ENCODE peak calls at places on chromosomes 6 and 20, in six cellular contexts. W is upper lobe of left lung, D is HepG2, O is K562, E is A549, R is GM12878. B is an unnamed sample.

GRCh38 chr6:41637179-41638001 is 878 bp upstream of the MDFI start:
- ATAC-seq in W (no peak), D (no peak), O (no peak), E (peak), R (no peak), B (no peak)

GRCh38 chr6:277746-278145 is 14.5 kb upstream of the DUSP22 start:
- ATAC-seq in W (no peak), D (no peak), O (no peak), E (no peak), R (no peak), B (no peak)

GRCh38 chr6:28537509-28538140 is 11.9 kb downstream of the GPX5 start:
- ATAC-seq in W (no peak), D (no peak), O (no peak), E (peak), R (peak), B (no peak)

GRCh38 chr6:50816115-50816675 is 2.5 kb upstream of the TFAP2B start:
- ATAC-seq in W (peak), D (peak), O (peak), E (peak), R (peak), B (no peak)

GRCh38 chr20:20002101-20002998 is 14.8 kb upstream of the NAA20 start:
- ATAC-seq in W (peak), D (peak), O (peak), E (no peak), R (no peak), B (no peak)

GRCh38 chr6:168101201-168102092 is 22.4 kb upstream of the FRMD1 start:
- ATAC-seq in W (peak), D (no peak), O (no peak), E (no peak), R (no peak), B (no peak)

GRCh38 chr6:20542927-20543602 is 8.8 kb downstream of the CDKAL1 start:
- ATAC-seq in W (no peak), D (no peak), O (no peak), E (peak), R (peak), B (no peak)

GRCh38 chr6:114084327-114084890 is 113.5 kb upstream of the HDAC2 start:
- ATAC-seq in W (no peak), D (no peak), O (no peak), E (no peak), R (no peak), B (no peak)

DNA sequence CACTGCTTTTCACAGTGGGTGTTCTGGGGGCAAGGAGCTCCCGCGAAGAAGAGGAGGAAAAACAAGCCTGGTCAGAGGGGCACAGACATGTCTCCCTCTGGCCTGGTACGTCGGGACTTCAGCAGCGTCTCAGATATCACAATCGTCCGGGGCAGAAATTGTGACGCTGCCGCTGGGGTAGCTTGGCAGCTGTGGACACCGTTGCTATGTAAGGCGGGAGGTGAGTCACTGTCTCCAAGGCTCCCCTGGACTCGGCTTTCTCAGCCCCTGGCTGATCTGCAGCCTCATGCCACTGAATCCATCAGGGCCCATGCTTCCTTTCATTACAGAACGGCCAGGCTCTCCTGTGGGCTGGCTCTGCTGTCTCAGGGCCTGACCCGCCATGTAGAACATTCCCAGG is 98.7 kb downstream of the SULF2 start:
- ATAC-seq in W (peak), D (no peak), O (peak), E (peak), R (no peak), B (peak)
- TF ChIP-seq EP300 in W (no peak), D (no peak), O (no peak), E (no peak), R (no peak), B (no peak)

GRCh38 chr6:148446681-148447080 is 104.0 kb downstream of the SASH1 start:
- ATAC-seq in W (no peak), D (no peak), O (no peak), E (no peak), R (no peak), B (no peak)
- TF ChIP-seq EP300 in W (no peak), D (no peak), O (no peak), E (no peak), R (no peak), B (no peak)

GRCh38 chr20:47316776-47317126 is 39.7 kb downstream of the ZMYND8 start:
- ATAC-seq in W (no peak), D (no peak), O (peak), E (no peak), R (no peak), B (no peak)

GRCh38 chr20:47317127-47317895 is 39.2 kb downstream of the ZMYND8 start:
- ATAC-seq in W (peak), D (no peak), O (peak), E (no peak), R (peak), B (peak)

GRCh38 chr20:47318027-47318595 is 38.4 kb downstream of the ZMYND8 start:
- ATAC-seq in W (peak), D (peak), O (peak), E (peak), R (no peak), B (peak)

GRCh38 chr20:47319517-47320252 is 36.8 kb downstream of the ZMYND8 start:
- ATAC-seq in W (peak), D (peak), O (peak), E (no peak), R (no peak), B (no peak)

DNA sequence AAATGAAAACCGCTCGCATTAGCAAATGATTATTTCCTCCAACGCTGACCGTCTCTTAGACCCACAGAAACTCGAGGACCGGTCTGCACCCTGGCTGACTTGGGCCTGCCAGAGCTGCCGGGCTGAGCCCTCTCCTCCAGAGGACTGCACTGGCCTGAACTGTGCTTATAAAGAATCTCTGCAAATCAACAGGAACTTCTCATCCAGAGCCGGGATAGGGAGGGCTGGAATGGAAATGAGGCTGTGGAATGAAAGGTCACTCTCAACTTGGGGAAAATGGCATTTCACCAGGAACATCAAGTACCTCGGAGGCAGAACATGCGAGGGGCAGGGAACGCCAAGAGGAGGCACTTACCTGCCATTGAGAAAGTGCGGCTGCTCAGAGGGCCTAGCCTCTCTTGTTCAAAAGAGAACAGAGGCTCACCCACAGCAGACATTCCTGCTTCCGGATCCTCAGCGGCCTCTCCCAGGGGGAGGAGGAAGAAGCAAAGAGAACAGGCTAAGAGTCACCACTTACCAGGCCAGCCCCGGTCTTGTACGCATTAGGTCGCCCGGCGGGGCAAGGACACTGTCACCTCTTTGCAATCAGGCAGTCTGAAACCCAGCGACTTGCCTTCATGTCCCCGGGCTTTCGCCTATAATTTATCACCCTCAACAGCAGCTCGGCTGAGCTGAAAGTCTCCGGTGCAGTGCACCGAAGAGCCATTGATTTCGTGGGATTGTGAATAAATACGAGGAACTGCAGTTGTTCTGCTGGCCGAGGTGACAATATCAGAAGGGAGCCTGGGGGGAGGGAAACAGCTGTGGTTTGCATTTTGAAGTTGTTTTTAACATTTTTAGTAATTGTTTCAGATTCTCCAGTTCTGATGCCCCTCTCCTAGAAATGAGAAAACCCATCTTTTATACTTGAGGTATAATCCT is 37.6 kb downstream of the ZMYND8 start:
- ATAC-seq in W (peak), D (peak), O (peak), E (peak), R (no peak), B (peak)
- TF ChIP-seq EP300 in W (peak), D (peak), O (peak), E (peak), R (no peak), B (peak)

GRCh38 chr6:121884621-121885020 is 449.2 kb downstream of the GJA1 start:
- ATAC-seq in W (no peak), D (no peak), O (no peak), E (no peak), R (no peak), B (no peak)

GRCh38 chr6:121879149-121879548 is 443.7 kb downstream of the GJA1 start:
- ATAC-seq in W (peak), D (no peak), O (no peak), E (no peak), R (no peak), B (no peak)

GRCh38 chr6:121885399-121886152 is 450.1 kb downstream of the GJA1 start:
- ATAC-seq in W (peak), D (peak), O (no peak), E (no peak), R (no peak), B (peak)

GRCh38 chr6:121884056-121884455 is 448.6 kb downstream of the GJA1 start:
- ATAC-seq in W (no peak), D (no peak), O (no peak), E (no peak), R (no peak), B (no peak)

DNA sequence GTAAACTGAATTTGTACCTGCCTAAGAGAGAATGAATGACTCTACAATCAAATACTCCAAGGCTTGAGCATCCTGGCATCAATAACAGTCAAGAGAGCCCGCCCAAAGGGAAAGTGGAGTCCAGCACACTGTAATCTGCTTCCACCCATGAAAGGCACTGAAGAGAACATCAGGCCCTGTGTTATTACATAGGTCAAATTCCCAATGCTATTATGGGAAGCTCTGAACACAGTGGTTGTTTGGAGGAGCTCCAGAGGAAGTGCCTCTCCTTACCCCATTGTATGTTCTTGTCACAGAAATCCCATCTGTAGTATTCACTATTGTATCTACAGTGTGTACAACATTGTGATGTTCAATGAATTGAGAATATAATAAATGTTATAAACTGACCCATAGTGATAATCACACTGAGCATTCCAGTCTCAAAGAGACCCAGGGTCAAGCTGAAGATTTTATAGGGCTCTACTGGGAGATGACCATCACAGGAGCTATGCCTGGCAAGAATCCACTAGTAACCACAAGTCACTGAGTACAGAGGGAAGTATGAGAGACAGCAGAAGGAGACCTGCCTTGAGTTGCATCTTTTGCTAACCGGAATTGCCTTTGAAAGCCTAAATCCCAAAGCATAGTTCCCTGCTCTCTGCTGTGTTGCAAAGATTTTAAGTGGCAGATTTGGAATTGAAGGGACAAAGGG is 446.7 kb downstream of the GJA1 start:
- ATAC-seq in W (peak), D (no peak), O (no peak), E (no peak), R (no peak), B (no peak)
- TF ChIP-seq EP300 in W (no peak), D (no peak), O (no peak), E (no peak), R (no peak), B (no peak)

GRCh38 chr20:34062651-34063482 is 49.2 kb downstream of the EIF2S2 start:
- ATAC-seq in W (no peak), D (no peak), O (peak), E (no peak), R (no peak), B (no peak)

GRCh38 chr20:34064286-34064685 is 47.8 kb downstream of the EIF2S2 start:
- ATAC-seq in W (no peak), D (no peak), O (no peak), E (no peak), R (no peak), B (no peak)

GRCh38 chr20:34058831-34059230 is 53.2 kb downstream of the EIF2S2 start:
- ATAC-seq in W (no peak), D (no peak), O (no peak), E (no peak), R (peak), B (no peak)

GRCh38 chr20:34060970-34061369 is 51.1 kb downstream of the EIF2S2 start:
- ATAC-seq in W (no peak), D (no peak), O (no peak), E (no peak), R (no peak), B (no peak)

GRCh38 chr20:34061695-34062094 is 50.3 kb downstream of the EIF2S2 start:
- ATAC-seq in W (no peak), D (no peak), O (no peak), E (no peak), R (peak), B (no peak)
- TF ChIP-seq EP300 in W (no peak), D (no peak), O (no peak), E (no peak), R (no peak), B (no peak)

GRCh38 chr6:110554966-110555460 is 78.6 kb upstream of the SLC22A16 start:
- ATAC-seq in W (no peak), D (peak), O (no peak), E (no peak), R (no peak), B (no peak)
- TF ChIP-seq EP300 in W (no peak), D (peak), O (no peak), E (no peak), R (no peak), B (no peak)